ENCODE peak calls at places on chromosomes 12 and 14, in seven cellular contexts. A is GM13977; X is naive B cell; T is left colon; Z is endothelial cell; O is left ventricle myocardium inferior; F is activated T-cell treated with anti-CD3 and anti-CD28 coated beads, Interleukin-2, amount 50 U/mL, for 1 hour. B is an unnamed sample.

GRCh38 chr14:95346820-95347219 is 27.1 kb upstream of the CLMN start:
- DNase-seq in A (no peak), X (no peak), T (no peak), Z (no peak), O (no peak), F (no peak), B (no peak)

GRCh38 chr14:20387577-20387976 is 25.7 kb downstream of the TEP1 start:
- DNase-seq in A (no peak), X (no peak), T (no peak), Z (no peak), O (no peak), F (no peak), B (no peak)

GRCh38 chr12:47818007-47818376 is 1.7 kb downstream of the HDAC7 start:
- DNase-seq in A (no peak), X (no peak), T (no peak), Z (no peak), O (no peak), F (no peak), B (no peak)

GRCh38 chr12:57124259-57124877 is 3.9 kb upstream of the LRP1 start:
- DNase-seq in A (peak), X (peak), T (peak), Z (peak), O (peak), F (peak), B (no peak)

GRCh38 chr14:77682158-77682553 is 25.7 kb downstream of the ALKBH1 start:
- DNase-seq in A (no peak), X (no peak), T (no peak), Z (no peak), O (no peak), F (no peak), B (no peak)

GRCh38 chr14:95829321-95829720 is 47.3 kb upstream of the TUNAR start:
- DNase-seq in A (no peak), X (no peak), T (no peak), Z (no peak), O (no peak), F (no peak), B (no peak)

GRCh38 chr12:57718641-57719528 is 19.7 kb downstream of the AGAP2 start:
- DNase-seq in A (no peak), X (no peak), T (no peak), Z (no peak), O (no peak), F (no peak), B (no peak)

GRCh38 chr12:50764116-50764860 is 387 bp downstream of the ATF1 start:
- DNase-seq in A (peak), X (peak), T (peak), Z (peak), O (no peak), F (peak), B (peak)

GRCh38 chr12:29738416-29738815 is 45.3 kb downstream of the TMTC1 start:
- DNase-seq in A (no peak), X (no peak), T (no peak), Z (no peak), O (no peak), F (no peak), B (no peak)

GRCh38 chr12:2982361-2982760 is 23.2 kb downstream of the TEAD4 start:
- DNase-seq in A (no peak), X (no peak), T (no peak), Z (no peak), O (no peak), F (no peak), B (no peak)

GRCh38 chr14:44168566-44168965 is 338.5 kb downstream of the FSCB start:
- DNase-seq in A (no peak), X (no peak), T (no peak), Z (no peak), O (no peak), F (no peak), B (no peak)

GRCh38 chr12:80692114-80692513 is 15.3 kb upstream of the MYF6 start:
- DNase-seq in A (no peak), X (no peak), T (no peak), Z (no peak), O (no peak), F (no peak), B (no peak)

GRCh38 chr12:66633676-66634075 is 45.2 kb downstream of the GRIP1 start:
- DNase-seq in A (no peak), X (no peak), T (no peak), Z (no peak), O (no peak), F (no peak), B (no peak)

GRCh38 chr14:61145903-61146411 is 135.2 kb downstream of the TMEM30B start:
- DNase-seq in A (no peak), X (no peak), T (no peak), Z (no peak), O (no peak), F (no peak), B (peak)

GRCh38 chr14:38553586-38553985 is 297.7 kb upstream of the CLEC14A start:
- DNase-seq in A (no peak), X (no peak), T (no peak), Z (no peak), O (no peak), F (no peak), B (peak)

GRCh38 chr12:89346741-89347324 is 5.5 kb downstream of the DUSP6 start:
- DNase-seq in A (no peak), X (no peak), T (no peak), Z (peak), O (peak), F (no peak), B (no peak)

GRCh38 chr12:124777399-124778372 is 86.0 kb downstream of the SCARB1 start:
- DNase-seq in A (no peak), X (no peak), T (no peak), Z (no peak), O (no peak), F (no peak), B (no peak)

GRCh38 chr12:24360907-24361306 is 411.4 kb upstream of the SOX5 start:
- DNase-seq in A (no peak), X (no peak), T (no peak), Z (no peak), O (no peak), F (no peak), B (no peak)